ENCODE peak calls at places on chromosomes 3 and 15, in six cellular contexts. D, B, L, U, Z and W are unnamed samples.

GRCh38 chr15:33358303-33358702 is 47.5 kb downstream of the RYR3 start:
- DNase-seq in B (no peak), L (no peak), Z (no peak), U (no peak), D (no peak), W (no peak)

GRCh38 chr15:31265871-31266711 is 60.5 kb upstream of the KLF13 start:
- DNase-seq in L (no peak), U (peak), D (peak), Z (peak), B (no peak), W (no peak)

GRCh38 chr15:48025118-48025517 is 95.7 kb upstream of the SLC24A5 start:
- DNase-seq in D (no peak), B (no peak), L (no peak), Z (no peak), U (no peak), W (no peak)

GRCh38 chr15:69117431-69117841 is 43.0 kb upstream of the GLCE start:
- DNase-seq in U (no peak), D (no peak), Z (no peak), L (no peak), B (peak), W (no peak)

GRCh38 chr15:34214135-34214534 is 4.2 kb upstream of the KATNBL1 start:
- DNase-seq in B (peak), L (no peak), U (no peak), Z (no peak), D (no peak), W (no peak)

GRCh38 chr15:36356978-36357582 is 222.3 kb upstream of the CDIN1 start:
- DNase-seq in L (peak), Z (no peak), D (no peak), B (no peak), U (no peak), W (no peak)

GRCh38 chr3:154842546-154842945 is 237.6 kb upstream of the MME start:
- DNase-seq in L (no peak), B (no peak), U (no peak), D (no peak), Z (no peak), W (no peak)

GRCh38 chr15:74957301-74958035 is 896 bp upstream of the RPP25 start:
- DNase-seq in B (peak), L (no peak), D (peak), Z (no peak), U (peak), W (no peak)

GRCh38 chr3:14301558-14301957 is 100.8 kb upstream of the SLC6A6 start:
- DNase-seq in Z (no peak), L (no peak), U (no peak), B (peak), D (peak), W (no peak)

GRCh38 chr3:39262842-39263241 is 17.0 kb downstream of the CX3CR1 start:
- DNase-seq in B (no peak), D (no peak), L (no peak), U (no peak), Z (no peak), W (no peak)

GRCh38 chr15:48358681-48359152 is 27.5 kb downstream of the DUT start:
- DNase-seq in D (no peak), U (no peak), B (no peak), Z (no peak), L (peak), W (no peak)

GRCh38 chr15:42137461-42138261 is 18.8 kb downstream of the PLA2G4F start:
- DNase-seq in Z (no peak), D (peak), B (peak), U (no peak), L (peak), W (peak)

GRCh38 chr15:65577129-65577996 is 33.6 kb downstream of the INTS14 start:
- DNase-seq in L (peak), B (no peak), U (no peak), Z (no peak), D (no peak), W (no peak)

GRCh38 chr3:42979044-42979962 is at the start of gene GASK1A:
- DNase-seq in B (peak), D (peak), U (peak), L (no peak), Z (peak), W (no peak)

GRCh38 chr3:115671761-115672455 is 48.6 kb downstream of the GAP43 start:
- DNase-seq in U (no peak), D (no peak), Z (no peak), L (peak), B (no peak), W (no peak)

GRCh38 chr15:81418427-81418826 is 44.4 kb upstream of the TMC3 start:
- DNase-seq in Z (no peak), D (no peak), L (no peak), B (no peak), U (no peak), W (no peak)

GRCh38 chr3:120144267-120144666 is 50.0 kb upstream of the GSK3B start:
- DNase-seq in Z (no peak), U (no peak), D (no peak), B (peak), L (peak), W (no peak)

GRCh38 chr3:139521811-139522210 is 17.7 kb downstream of the RBP1 start:
- DNase-seq in Z (no peak), B (no peak), D (no peak), U (no peak), L (no peak), W (no peak)

GRCh38 chr3:195999896-196000295 is 82.0 kb downstream of the TFRC start:
- DNase-seq in Z (no peak), B (no peak), D (no peak), L (no peak), U (no peak), W (no peak)

DNA sequence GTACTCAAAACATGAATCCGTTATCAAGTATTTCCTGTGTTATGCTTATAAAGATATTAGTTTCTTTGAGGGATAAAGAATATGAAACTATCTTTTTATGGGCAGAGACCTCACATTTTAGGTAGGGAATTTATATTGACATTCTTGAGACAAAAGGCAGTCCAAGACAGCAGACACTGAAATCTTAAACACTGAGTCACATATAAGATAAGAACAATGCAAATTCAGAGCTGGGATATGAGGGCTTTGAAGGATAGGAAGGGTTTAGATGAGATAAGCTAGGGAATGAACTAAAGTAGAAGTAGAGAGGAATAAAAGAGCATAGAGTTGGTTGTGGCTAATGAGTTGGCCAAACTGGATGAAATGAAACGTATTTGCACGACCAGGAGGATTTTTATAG is 58.4 kb downstream of the ASTE1 start:
- DNase-seq in Z (no peak), L (peak), B (no peak), U (no peak), D (no peak), W (no peak)
- TF ChIP-seq CTCF in Z (no peak), L (no peak), B (no peak), U (no peak), D (no peak), W (no peak)

GRCh38 chr15:90550919-90551318 is 21.2 kb downstream of the CRTC3 start:
- DNase-seq in Z (no peak), D (no peak), L (no peak), B (no peak), U (no peak), W (no peak)
- H3K4me3 ChIP-seq in Z (no peak), D (no peak), L (no peak), B (no peak), U (no peak), W (no peak)

DNA sequence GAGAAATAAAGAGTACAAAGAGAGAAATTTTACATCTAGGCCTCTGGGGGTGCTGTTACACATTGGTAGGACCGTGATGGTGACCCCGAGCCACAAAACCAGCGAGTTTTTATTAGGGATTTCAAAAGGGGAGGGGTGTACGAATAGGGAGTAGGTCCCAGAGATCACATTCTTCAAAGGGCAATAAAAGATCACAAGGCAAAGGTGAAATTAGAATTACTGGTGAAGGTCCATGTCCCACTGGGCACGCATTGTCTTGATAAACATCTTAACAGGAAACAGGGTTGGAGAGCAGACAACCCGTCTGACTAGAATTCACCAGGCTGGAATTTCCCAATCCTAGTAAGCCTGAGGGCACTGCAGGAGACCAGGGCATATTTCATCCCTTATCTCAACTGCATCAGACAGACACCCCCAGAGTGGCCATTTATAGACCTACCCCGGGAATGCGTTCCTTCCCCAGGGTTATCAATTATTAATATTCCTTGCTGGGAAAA is 4.3 kb downstream of the IRAK2 start:
- DNase-seq in B (peak), L (no peak), Z (no peak), D (no peak), U (no peak), W (no peak)
- TF ChIP-seq CTCF in B (peak), L (peak), Z (no peak), D (peak), U (no peak), W (peak)

DNA sequence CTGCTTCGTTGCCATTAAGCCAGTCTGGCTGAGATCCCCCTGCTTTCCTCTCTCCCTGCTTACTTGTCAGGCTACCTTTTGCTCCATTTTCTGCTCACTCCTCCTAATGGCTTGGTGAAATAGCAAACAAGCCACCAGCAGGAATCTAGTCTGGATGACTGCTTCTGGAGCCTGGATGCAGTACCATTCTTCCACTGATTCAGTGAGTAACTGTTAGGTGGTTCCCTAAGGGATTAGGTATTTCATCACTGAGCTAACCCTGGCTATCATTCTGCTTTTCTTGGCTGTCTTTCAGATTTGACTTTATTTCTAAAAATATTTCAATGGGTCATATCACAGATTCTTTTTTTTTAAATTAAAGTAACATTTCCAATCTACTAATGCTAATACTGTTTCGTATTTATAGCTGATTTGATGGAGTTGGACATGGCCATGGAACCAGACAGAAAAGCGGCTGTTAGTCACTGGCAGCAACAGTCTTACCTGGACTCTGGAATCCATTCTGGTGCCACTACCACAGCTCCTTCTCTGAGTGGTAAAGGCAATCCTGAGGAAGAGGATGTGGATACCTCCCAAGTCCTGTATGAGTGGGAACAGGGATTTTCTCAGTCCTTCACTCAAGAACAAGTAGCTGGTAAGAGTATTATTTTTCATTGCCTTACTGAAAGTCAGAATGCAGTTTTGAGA is 25.0 kb downstream of the CTNNB1 start:
- DNase-seq in B (no peak), U (no peak), D (no peak), Z (no peak), L (peak), W (no peak)
- H3K4me3 ChIP-seq in B (no peak), U (no peak), D (no peak), Z (no peak), L (no peak), W (no peak)